ENCODE peak calls at places on chromosomes 16 and 17, in six cellular contexts. U is GM12878, R is choroid plexus epithelial cell, W is lung, C is ascending aorta, P is fibroblast of mammary gland. J is an unnamed sample.

GRCh38 chr16:70678121-70678897 is 7.5 kb downstream of the MTSS2 start:
- DNase-seq in U (no peak), R (no peak), W (no peak), C (no peak), P (no peak), J (no peak)

GRCh38 chr17:18093616-18094408 is 6.1 kb downstream of the DRG2 start:
- DNase-seq in U (no peak), R (peak), W (no peak), C (no peak), P (peak), J (peak)

GRCh38 chr17:74526681-74527080 is 4.6 kb downstream of the CD300LB start:
- DNase-seq in U (no peak), R (no peak), W (no peak), C (no peak), P (no peak), J (no peak)

GRCh38 chr16:23847938-23848337 is 12.2 kb downstream of the PRKCB start:
- DNase-seq in U (no peak), R (no peak), W (no peak), C (no peak), P (no peak), J (no peak)

GRCh38 chr16:53714080-53715050 is 10.4 kb downstream of the FTO start:
- DNase-seq in U (no peak), R (no peak), W (no peak), C (no peak), P (peak), J (no peak)

GRCh38 chr17:673200-673681 is 41.4 kb downstream of the VPS53 start:
- DNase-seq in U (no peak), R (peak), W (no peak), C (no peak), P (no peak), J (no peak)

GRCh38 chr16:86951831-86952598 is 365.2 kb downstream of the C16orf95 start:
- DNase-seq in U (no peak), R (peak), W (no peak), C (no peak), P (peak), J (peak)

GRCh38 chr17:14840616-14841231 is 424.4 kb downstream of the PMP22 start:
- DNase-seq in U (no peak), R (peak), W (no peak), C (no peak), P (peak), J (peak)

GRCh38 chr17:7014995-7015586 is 2.7 kb downstream of the RNASEK start:
- DNase-seq in U (peak), R (peak), W (no peak), C (no peak), P (peak), J (peak)

GRCh38 chr17:80504671-80505413 is 28.4 kb upstream of the NPTX1 start:
- DNase-seq in U (no peak), R (peak), W (no peak), C (no peak), P (peak), J (peak)
- TF ChIP-seq CTCF in U (no peak), R (peak), W (no peak), C (no peak), P (peak), J (peak)

GRCh38 chr17:81082177-81083073 is 47.5 kb downstream of the BAIAP2 start:
- DNase-seq in U (no peak), R (no peak), W (peak), C (no peak), P (no peak), J (no peak)

GRCh38 chr17:81083125-81083765 is 48.3 kb downstream of the BAIAP2 start:
- DNase-seq in U (no peak), R (no peak), W (peak), C (no peak), P (no peak), J (no peak)

GRCh38 chr17:81080056-81080455 is 45.1 kb downstream of the BAIAP2 start:
- DNase-seq in U (no peak), R (no peak), W (no peak), C (no peak), P (no peak), J (no peak)

GRCh38 chr17:81081217-81081616 is 46.3 kb downstream of the BAIAP2 start:
- DNase-seq in U (no peak), R (no peak), W (no peak), C (no peak), P (no peak), J (no peak)

DNA sequence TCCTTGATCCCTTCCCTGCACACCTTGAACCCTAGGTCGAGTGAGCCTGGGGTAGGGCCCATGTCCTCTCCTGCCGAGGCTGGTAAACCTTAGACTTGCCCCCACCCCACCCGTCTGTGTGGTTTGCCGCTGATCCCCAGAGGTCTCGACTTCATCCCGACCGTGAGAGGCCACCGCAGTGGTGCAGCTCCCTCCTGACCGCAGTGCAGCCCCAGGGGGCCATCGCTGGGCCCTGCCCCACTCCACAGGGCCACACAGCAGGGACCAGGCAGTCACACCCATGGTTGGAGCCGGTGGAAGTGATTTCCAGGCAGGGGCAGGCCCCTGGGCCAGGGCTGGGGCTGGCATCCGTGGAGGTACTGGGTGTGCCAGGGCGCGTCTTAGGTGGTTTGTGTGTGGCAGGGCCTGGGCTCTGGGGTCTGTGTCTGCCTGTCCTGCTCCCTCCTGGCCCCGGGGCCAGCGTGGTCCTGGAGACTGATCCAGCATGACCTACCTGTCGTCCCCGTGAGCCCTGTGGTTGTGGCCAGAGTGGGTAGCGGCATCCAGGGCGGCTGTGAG is 46.7 kb downstream of the BAIAP2 start:
- DNase-seq in U (no peak), R (no peak), W (no peak), C (no peak), P (no peak), J (no peak)
- TF ChIP-seq CTCF in U (no peak), R (no peak), W (no peak), C (no peak), P (no peak), J (no peak)

DNA sequence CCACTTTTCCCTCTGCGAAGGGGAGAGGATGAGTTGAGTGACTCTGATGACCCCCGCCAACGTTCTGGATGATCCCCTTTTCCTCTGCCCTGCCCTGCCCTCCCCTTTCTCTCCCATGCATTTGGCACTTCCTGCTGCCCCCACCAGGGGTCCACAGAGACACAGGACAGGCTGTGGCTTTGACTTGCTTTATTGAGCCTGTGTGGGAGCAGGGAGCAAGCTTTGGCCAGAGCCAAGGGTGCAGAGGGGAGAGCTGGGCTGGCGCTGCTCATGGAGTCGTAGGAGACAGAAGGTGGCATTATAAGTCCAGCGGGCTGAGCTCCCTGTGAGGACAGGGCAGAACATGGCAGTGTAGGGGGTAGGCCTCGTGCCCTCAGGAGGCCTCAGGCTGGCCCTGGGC is 1.6 kb downstream of the PPY start:
- DNase-seq in U (no peak), R (peak), W (no peak), C (no peak), P (no peak), J (peak)
- TF ChIP-seq CTCF in U (peak), R (peak), W (no peak), C (no peak), P (peak), J (peak)

DNA sequence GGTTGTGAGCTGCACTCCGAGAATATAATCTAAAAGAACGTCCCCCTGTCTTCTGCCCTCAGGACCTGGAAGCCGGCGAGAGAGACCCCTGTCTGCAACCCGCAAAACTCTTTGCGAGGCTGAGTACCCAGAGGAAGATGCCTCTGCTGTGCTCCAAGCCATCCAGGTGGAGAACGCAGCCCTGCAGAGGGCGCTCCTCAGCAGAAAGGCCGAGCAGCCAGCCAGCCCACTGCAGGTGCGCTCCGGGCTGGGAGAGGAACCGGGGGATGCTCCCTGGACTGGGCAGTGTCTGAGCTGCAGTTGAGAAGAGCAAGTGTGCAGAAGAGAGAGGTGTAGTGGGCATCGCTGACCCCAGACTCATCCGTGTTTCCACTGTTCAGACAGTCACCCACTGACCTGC is 148.3 kb downstream of the KATNIP start:
- DNase-seq in U (no peak), R (peak), W (no peak), C (no peak), P (no peak), J (no peak)
- TF ChIP-seq CTCF in U (peak), R (peak), W (no peak), C (no peak), P (no peak), J (peak)

GRCh38 chr16:81445143-81445922 is 725 bp downstream of the CMIP start:
- DNase-seq in U (no peak), R (peak), W (no peak), C (no peak), P (no peak), J (peak)
- TF ChIP-seq CTCF in U (peak), R (peak), W (no peak), C (no peak), P (no peak), J (peak)